ENCODE peak calls at places on chromosome 10, in ten cellular contexts. G is CD8-positive, alpha-beta T cell; E is heart left ventricle; Y is CD8-positive, alpha-beta memory T cell; M is spleen; S is K562; H is heart right ventricle; P is OCI-LY7; Z is Caco-2; N is transverse colon. L is an unnamed sample.

GRCh38 chr10:111486346-111486745 is 409.5 kb downstream of the ADRA2A start:
- DNase-seq in G (no peak), E (no peak), Y (no peak), M (no peak), S (no peak), H (no peak), P (no peak), Z (no peak), N (no peak), L (no peak)

GRCh38 chr10:124003481-124004371 is 89.7 kb downstream of the CHST15 start:
- DNase-seq in G (no peak), E (no peak), Y (no peak), M (peak; percentile 71), S (no peak), H (peak; percentile 2), P (no peak), Z (no peak), N (no peak), L (no peak)

GRCh38 chr10:13587367-13587766 is 602 bp downstream of the PRPF18 start:
- DNase-seq in G (no peak), E (no peak), Y (no peak), M (peak; percentile 75), S (peak; percentile 42), H (no peak), P (peak; percentile 5), Z (peak; percentile 53), N (peak; percentile 14), L (peak; percentile 11)

GRCh38 chr10:15515207-15515606 is 144.1 kb upstream of the FAM171A1 start:
- DNase-seq in G (no peak), E (no peak), Y (no peak), M (no peak), S (no peak), H (no peak), P (no peak), Z (no peak), N (peak; percentile 46), L (no peak)

GRCh38 chr10:75672842-75673241 is 241.4 kb downstream of the LRMDA start:
- DNase-seq in G (no peak), E (no peak), Y (no peak), M (no peak), S (no peak), H (no peak), P (no peak), Z (no peak), N (no peak), L (no peak)

GRCh38 chr10:4162571-4163286 is 377.7 kb upstream of the KLF6 start:
- DNase-seq in G (no peak), E (no peak), Y (no peak), M (no peak), S (no peak), H (no peak), P (no peak), Z (no peak), N (no peak), L (no peak)

GRCh38 chr10:71766717-71767419 is 6.5 kb downstream of the VSIR start:
- DNase-seq in G (no peak), E (peak; percentile 82), Y (no peak), M (peak; percentile 92), S (peak; percentile 76), H (peak; percentile 82), P (no peak), Z (peak; percentile 95), N (peak; percentile 93), L (no peak)

GRCh38 chr10:61907587-61907986 is 6.1 kb downstream of the ARID5B start:
- DNase-seq in G (no peak), E (no peak), Y (no peak), M (no peak), S (no peak), H (no peak), P (no peak), Z (no peak), N (no peak), L (no peak)

DNA sequence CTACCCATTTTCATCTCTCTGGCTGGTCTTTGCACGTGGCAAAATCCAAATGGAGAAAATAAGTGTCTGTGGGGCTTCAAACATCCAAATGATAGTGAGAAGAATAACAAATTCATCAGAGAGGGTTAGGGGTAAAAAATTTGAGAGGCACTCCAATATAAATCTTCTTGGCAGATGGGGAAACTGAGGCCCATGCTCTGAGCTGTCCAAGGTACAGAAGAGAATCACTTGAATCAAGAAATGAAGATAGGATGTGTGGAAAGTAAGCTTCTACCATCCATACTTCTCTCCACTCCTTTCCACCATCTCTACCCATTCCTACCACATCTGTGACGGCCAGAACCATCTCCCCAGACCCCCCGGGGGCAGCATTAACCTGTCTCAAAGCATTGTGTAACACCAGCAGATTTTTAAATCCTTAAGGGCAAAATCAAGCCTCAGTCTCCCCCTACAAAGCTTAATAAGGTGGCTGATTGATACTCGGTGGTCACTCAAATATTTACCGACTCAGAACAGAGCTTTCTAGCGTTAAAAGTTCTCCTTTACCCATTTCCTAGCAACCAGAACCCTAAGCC is 816 bp downstream of the GOT1 start:
- DNase-seq in G (no peak), E (no peak), Y (no peak), M (no peak), S (no peak), H (no peak), P (peak; percentile 8), Z (no peak), N (no peak), L (no peak)
- H3K4me3 ChIP-seq in G (peak overlapping the region; percentile 81), E (peak overlapping the region; percentile 85), Y (peak overlapping the region; percentile 89), M (peak overlapping the region; percentile 72), S (peak overlapping the region; percentile 95), H (peak overlapping the region; percentile 78), P (peak overlapping the region; percentile 96), Z (peak overlapping the region; percentile 97), N (peak overlapping the region; percentile 66), L (peak overlapping the region; percentile 89)

DNA sequence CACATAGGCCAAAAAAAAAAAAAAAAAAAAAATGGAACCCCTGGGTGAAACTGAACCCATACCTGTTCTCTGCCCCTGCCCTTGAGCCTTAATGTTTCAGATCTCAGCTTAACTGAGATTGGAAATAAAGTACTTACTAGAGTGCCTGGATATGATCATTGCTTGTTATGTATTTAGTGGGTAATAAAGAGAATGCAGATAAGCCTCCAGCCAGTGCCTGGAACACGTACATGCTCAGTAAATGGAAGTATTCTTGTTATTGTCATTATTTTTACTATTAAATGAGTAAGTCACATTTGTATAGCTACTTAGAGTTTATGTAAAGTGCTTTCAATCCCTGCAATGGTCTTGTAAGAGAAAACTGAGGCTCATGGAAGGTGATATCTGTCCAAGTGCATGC is 14.7 kb downstream of the SLC16A12 start:
- DNase-seq in G (no peak), E (no peak), Y (no peak), M (no peak), S (no peak), H (no peak), P (no peak), Z (no peak), N (no peak), L (no peak)
- H3K4me1 ChIP-seq in G (no peaks in the 10 kb centered on the region), E (peaks cover 6% of the 10 kb centered on the region), Y (no peaks in the 10 kb centered on the region), M (no peaks in the 10 kb centered on the region), S (no peaks in the 10 kb centered on the region), H (peaks cover 21% of the 10 kb centered on the region), P (no peaks in the 10 kb centered on the region), Z (peaks cover 4% of the 10 kb centered on the region), N (peaks cover 5% of the 10 kb centered on the region), L (peaks cover 4% of the 10 kb centered on the region)

GRCh38 chr10:79260803-79261740 is 86.2 kb upstream of the PPIF start:
- DNase-seq in G (no peak), E (no peak), Y (no peak), M (no peak), S (no peak), H (no peak), P (no peak), Z (peak; percentile 49), N (no peak), L (no peak)

GRCh38 chr10:79262959-79263746 is 84.1 kb upstream of the PPIF start:
- DNase-seq in G (no peak), E (no peak), Y (no peak), M (no peak), S (no peak), H (no peak), P (no peak), Z (no peak), N (no peak), L (no peak)

GRCh38 chr10:79258894-79259293 is 88.4 kb upstream of the PPIF start:
- DNase-seq in G (no peak), E (no peak), Y (no peak), M (no peak), S (no peak), H (no peak), P (no peak), Z (no peak), N (no peak), L (no peak)

GRCh38 chr10:79262131-79262530 is 85.1 kb upstream of the PPIF start:
- DNase-seq in G (no peak), E (no peak), Y (no peak), M (no peak), S (no peak), H (no peak), P (no peak), Z (no peak), N (no peak), L (no peak)

DNA sequence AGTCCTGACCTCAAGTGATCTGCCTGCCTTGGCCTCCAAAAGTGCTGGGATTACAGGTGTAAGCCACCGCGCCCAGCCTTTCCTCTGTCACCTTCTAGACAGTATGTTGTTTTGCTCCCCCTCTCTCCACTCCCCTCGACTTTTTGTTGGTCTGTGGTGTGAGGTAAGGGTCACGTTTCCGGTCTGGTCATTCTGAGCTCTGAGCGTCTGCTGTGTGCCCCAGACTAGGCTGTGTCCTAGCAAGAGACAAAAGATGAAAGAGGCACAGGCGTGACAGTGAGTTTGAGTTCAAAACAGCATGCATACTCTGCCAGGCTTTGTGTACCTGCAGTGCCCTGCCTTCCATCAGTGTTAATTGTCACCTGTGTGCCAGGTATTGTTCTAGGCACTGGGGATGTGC is 87.4 kb upstream of the PPIF start:
- DNase-seq in G (no peak), E (no peak), Y (no peak), M (no peak), S (no peak), H (no peak), P (no peak), Z (no peak), N (no peak), L (no peak)
- H3K4me3 ChIP-seq in G (no peak overlapping the region), E (no peak overlapping the region), Y (no peak overlapping the region), M (no peak overlapping the region), S (no peak overlapping the region), H (no peak overlapping the region), P (no peak overlapping the region), Z (no peak overlapping the region), N (no peak overlapping the region), L (no peak overlapping the region)

GRCh38 chr10:11232222-11232961 is 214.7 kb downstream of the CELF2 start:
- DNase-seq in G (no peak), E (no peak), Y (no peak), M (no peak), S (no peak), H (no peak), P (no peak), Z (no peak), N (no peak), L (no peak)

GRCh38 chr10:11234857-11235640 is 217.4 kb downstream of the CELF2 start:
- DNase-seq in G (no peak), E (no peak), Y (no peak), M (no peak), S (no peak), H (no peak), P (no peak), Z (no peak), N (no peak), L (no peak)

GRCh38 chr10:11229893-11230292 is 212.2 kb downstream of the CELF2 start:
- DNase-seq in G (no peak), E (no peak), Y (no peak), M (no peak), S (no peak), H (no peak), P (no peak), Z (no peak), N (no peak), L (no peak)

GRCh38 chr10:11230706-11231105 is 213.0 kb downstream of the CELF2 start:
- DNase-seq in G (no peak), E (no peak), Y (no peak), M (no peak), S (no peak), H (no peak), P (no peak), Z (no peak), N (no peak), L (no peak)

GRCh38 chr10:11231285-11231684 is 213.6 kb downstream of the CELF2 start:
- DNase-seq in G (no peak), E (no peak), Y (no peak), M (no peak), S (no peak), H (no peak), P (no peak), Z (no peak), N (no peak), L (no peak)
- H3K4me1 ChIP-seq in G (peaks cover 88% of the 10 kb centered on the region), E (no peaks in the 10 kb centered on the region), Y (peaks cover 92% of the 10 kb centered on the region), M (peaks cover 84% of the 10 kb centered on the region), S (peaks cover 3% of the 10 kb centered on the region), H (peaks cover 10% of the 10 kb centered on the region), P (no peaks in the 10 kb centered on the region), Z (no peaks in the 10 kb centered on the region), N (peaks cover 14% of the 10 kb centered on the region), L (peaks cover 21% of the 10 kb centered on the region)

L was measured in HAP-1.